ENCODE peak calls at places on chromosomes 4 and X, in nine cellular contexts. One of them, this sample, is unnamed. For H3K9me3, the result is how much of the 10 kb centered on the place peaks cover.

GRCh38 chrX:11629593-11630211 is 36.0 kb downstream of the ARHGAP6 start:
- DNase-seq in tibial artery: peak
- DNase-seq in endodermal cell: peak
- DNase-seq in heart left ventricle: peak
- DNase-seq in thoracic aorta: peak
- DNase-seq in CD4-positive, alpha-beta T cell: no peak
- DNase-seq in CD8-positive, alpha-beta memory T cell: no peak
- DNase-seq in upper lobe of left lung: no peak
- DNase-seq in GM23248: peak
- DNase-seq in this sample: no peak

GRCh38 chr4:25165916-25166315 is 5.7 kb upstream of the SEPSECS start:
- DNase-seq in tibial artery: no peak
- DNase-seq in upper lobe of left lung: no peak
- DNase-seq in CD4-positive, alpha-beta T cell: no peak
- DNase-seq in thoracic aorta: no peak
- DNase-seq in heart left ventricle: no peak
- DNase-seq in CD8-positive, alpha-beta memory T cell: no peak
- DNase-seq in GM23248: no peak
- DNase-seq in endodermal cell: no peak
- DNase-seq in this sample: no peak

GRCh38 chrX:110304371-110304770 is 13.5 kb downstream of the AMMECR1 start:
- DNase-seq in thoracic aorta: no peak
- DNase-seq in CD8-positive, alpha-beta memory T cell: no peak
- DNase-seq in GM23248: no peak
- DNase-seq in CD4-positive, alpha-beta T cell: no peak
- DNase-seq in upper lobe of left lung: no peak
- DNase-seq in endodermal cell: no peak
- DNase-seq in heart left ventricle: no peak
- DNase-seq in tibial artery: no peak
- DNase-seq in this sample: no peak

GRCh38 chr4:98688416-98689290 is 30.2 kb upstream of the TSPAN5 start:
- DNase-seq in upper lobe of left lung: no peak
- DNase-seq in CD4-positive, alpha-beta T cell: no peak
- DNase-seq in heart left ventricle: no peak
- DNase-seq in GM23248: peak
- DNase-seq in thoracic aorta: no peak
- DNase-seq in CD8-positive, alpha-beta memory T cell: no peak
- DNase-seq in tibial artery: no peak
- DNase-seq in endodermal cell: no peak
- DNase-seq in this sample: no peak

GRCh38 chr4:54658321-54659093 is 750 bp downstream of the KIT start:
- DNase-seq in thoracic aorta: no peak
- DNase-seq in GM23248: peak
- DNase-seq in tibial artery: peak
- DNase-seq in CD4-positive, alpha-beta T cell: no peak
- DNase-seq in heart left ventricle: peak
- DNase-seq in upper lobe of left lung: peak
- DNase-seq in endodermal cell: peak
- DNase-seq in CD8-positive, alpha-beta memory T cell: peak
- DNase-seq in this sample: no peak

GRCh38 chr4:113760852-113761681 is 471 bp downstream of the CAMK2D start:
- DNase-seq in CD8-positive, alpha-beta memory T cell: no peak
- DNase-seq in heart left ventricle: peak
- DNase-seq in thoracic aorta: peak
- DNase-seq in upper lobe of left lung: peak
- DNase-seq in endodermal cell: peak
- DNase-seq in GM23248: peak
- DNase-seq in tibial artery: peak
- DNase-seq in CD4-positive, alpha-beta T cell: peak
- DNase-seq in this sample: peak

GRCh38 chr4:153900426-153900825 is 111.5 kb upstream of the SFRP2 start:
- DNase-seq in thoracic aorta: no peak
- DNase-seq in upper lobe of left lung: no peak
- DNase-seq in CD8-positive, alpha-beta memory T cell: no peak
- DNase-seq in GM23248: no peak
- DNase-seq in CD4-positive, alpha-beta T cell: no peak
- DNase-seq in heart left ventricle: no peak
- DNase-seq in endodermal cell: no peak
- DNase-seq in tibial artery: no peak
- DNase-seq in this sample: no peak

GRCh38 chrX:46967547-46967946 is 55.3 kb downstream of the JADE3 start:
- DNase-seq in CD4-positive, alpha-beta T cell: no peak
- DNase-seq in thoracic aorta: no peak
- DNase-seq in tibial artery: no peak
- DNase-seq in upper lobe of left lung: no peak
- DNase-seq in heart left ventricle: no peak
- DNase-seq in endodermal cell: no peak
- DNase-seq in CD8-positive, alpha-beta memory T cell: no peak
- DNase-seq in GM23248: peak
- DNase-seq in this sample: no peak

GRCh38 chr4:41379230-41379629 is 122.5 kb downstream of the UCHL1 start:
- DNase-seq in GM23248: no peak
- DNase-seq in heart left ventricle: no peak
- DNase-seq in CD8-positive, alpha-beta memory T cell: no peak
- DNase-seq in CD4-positive, alpha-beta T cell: no peak
- DNase-seq in thoracic aorta: no peak
- DNase-seq in endodermal cell: no peak
- DNase-seq in tibial artery: no peak
- DNase-seq in upper lobe of left lung: no peak
- DNase-seq in this sample: no peak

GRCh38 chr4:169446824-169447223 is 165.6 kb downstream of the NEK1 start:
- DNase-seq in tibial artery: no peak
- DNase-seq in GM23248: no peak
- DNase-seq in CD8-positive, alpha-beta memory T cell: no peak
- DNase-seq in thoracic aorta: no peak
- DNase-seq in heart left ventricle: no peak
- DNase-seq in CD4-positive, alpha-beta T cell: no peak
- DNase-seq in upper lobe of left lung: no peak
- DNase-seq in endodermal cell: no peak
- DNase-seq in this sample: no peak
- H3K9me3 ChIP-seq in tibial artery: under half
- H3K9me3 ChIP-seq in GM23248: under half
- H3K9me3 ChIP-seq in CD8-positive, alpha-beta memory T cell: under half
- H3K9me3 ChIP-seq in thoracic aorta: under half
- H3K9me3 ChIP-seq in heart left ventricle: under half
- H3K9me3 ChIP-seq in CD4-positive, alpha-beta T cell: under half
- H3K9me3 ChIP-seq in upper lobe of left lung: under half
- H3K9me3 ChIP-seq in endodermal cell: half or more
- H3K9me3 ChIP-seq in this sample: under half

DNA sequence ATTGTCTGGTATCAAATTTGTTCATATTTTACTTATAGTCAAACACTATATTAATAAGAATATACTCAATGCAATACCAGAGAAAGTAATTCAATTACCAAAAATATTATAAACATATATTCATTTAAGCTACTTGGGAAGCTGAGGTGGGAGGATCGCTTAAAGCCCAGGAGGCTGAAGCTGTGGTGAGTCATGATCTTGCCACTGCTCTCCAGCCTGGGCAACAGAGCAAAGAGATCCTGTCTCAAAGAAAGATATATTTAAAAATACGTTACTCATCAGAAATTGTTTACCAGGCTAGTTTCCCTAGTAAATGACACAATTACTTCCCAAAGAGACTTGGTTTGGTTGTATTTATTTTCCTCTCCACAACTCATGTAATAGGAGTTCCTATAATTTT is 433.6 kb downstream of the GASK1B start:
- DNase-seq in tibial artery: no peak
- DNase-seq in CD8-positive, alpha-beta memory T cell: no peak
- DNase-seq in endodermal cell: no peak
- DNase-seq in GM23248: peak
- DNase-seq in heart left ventricle: no peak
- DNase-seq in CD4-positive, alpha-beta T cell: no peak
- DNase-seq in upper lobe of left lung: no peak
- DNase-seq in thoracic aorta: no peak
- DNase-seq in this sample: no peak
- H3K9me3 ChIP-seq in tibial artery: under half
- H3K9me3 ChIP-seq in CD8-positive, alpha-beta memory T cell: under half
- H3K9me3 ChIP-seq in endodermal cell: under half
- H3K9me3 ChIP-seq in GM23248: under half
- H3K9me3 ChIP-seq in heart left ventricle: under half
- H3K9me3 ChIP-seq in CD4-positive, alpha-beta T cell: under half
- H3K9me3 ChIP-seq in upper lobe of left lung: under half
- H3K9me3 ChIP-seq in thoracic aorta: under half
- H3K9me3 ChIP-seq in this sample: under half

DNA sequence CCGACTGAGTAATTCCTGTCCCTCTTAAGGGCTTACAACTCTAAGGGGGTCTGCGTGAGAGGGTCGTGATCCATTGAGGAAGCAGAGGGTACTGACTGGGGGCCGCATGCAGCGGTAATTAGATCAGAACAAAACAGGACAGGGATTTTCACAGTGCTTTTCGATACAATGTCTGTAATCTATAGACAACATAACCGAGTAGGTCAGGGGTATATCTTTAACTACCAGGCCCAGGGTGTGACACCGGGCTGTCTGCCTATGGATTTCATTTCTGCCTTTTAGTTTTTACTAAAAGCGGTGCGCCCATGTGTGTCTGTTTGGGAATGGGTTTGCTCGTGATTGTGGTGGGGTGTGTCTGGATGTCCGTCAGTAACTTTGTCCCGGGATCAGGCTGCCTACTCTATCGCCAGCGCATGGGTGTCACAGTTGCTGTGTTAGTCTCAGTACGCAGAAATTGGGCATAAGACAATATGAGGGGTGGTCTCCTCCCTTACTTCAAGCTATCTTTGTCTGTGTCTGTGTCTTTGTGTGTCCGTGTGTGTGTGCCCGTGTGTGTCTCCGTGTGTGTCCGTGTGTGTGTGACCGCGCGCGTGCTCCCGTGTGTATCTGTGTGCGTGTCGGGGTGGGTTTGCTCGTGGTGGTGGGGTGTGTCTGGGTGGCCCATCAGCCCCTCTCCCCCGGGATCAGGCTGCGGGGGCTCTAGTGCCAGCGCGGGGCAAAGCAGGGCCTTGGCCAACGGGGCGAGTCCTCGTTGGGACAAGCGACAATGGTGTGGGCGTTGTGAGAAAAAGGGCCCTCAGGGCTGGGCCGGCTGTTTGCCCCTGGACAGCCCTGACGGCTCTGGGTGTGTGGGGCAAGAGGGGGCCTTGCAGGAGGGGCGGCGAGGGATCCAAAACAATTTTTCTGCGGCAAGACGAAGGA is 10.4 kb downstream of the FRG2 start:
- DNase-seq in tibial artery: no peak
- DNase-seq in thoracic aorta: no peak
- DNase-seq in endodermal cell: no peak
- DNase-seq in CD8-positive, alpha-beta memory T cell: no peak
- DNase-seq in CD4-positive, alpha-beta T cell: no peak
- DNase-seq in upper lobe of left lung: no peak
- DNase-seq in GM23248: no peak
- DNase-seq in heart left ventricle: no peak
- DNase-seq in this sample: no peak
- H3K9me3 ChIP-seq in tibial artery: under half
- H3K9me3 ChIP-seq in thoracic aorta: under half
- H3K9me3 ChIP-seq in endodermal cell: under half
- H3K9me3 ChIP-seq in CD8-positive, alpha-beta memory T cell: under half
- H3K9me3 ChIP-seq in CD4-positive, alpha-beta T cell: under half
- H3K9me3 ChIP-seq in upper lobe of left lung: under half
- H3K9me3 ChIP-seq in GM23248: under half
- H3K9me3 ChIP-seq in heart left ventricle: under half
- H3K9me3 ChIP-seq in this sample: under half

GRCh38 chr4:71867598-71867997 is 83.7 kb upstream of the GC start:
- DNase-seq in thoracic aorta: no peak
- DNase-seq in endodermal cell: no peak
- DNase-seq in heart left ventricle: no peak
- DNase-seq in tibial artery: no peak
- DNase-seq in upper lobe of left lung: no peak
- DNase-seq in GM23248: no peak
- DNase-seq in CD4-positive, alpha-beta T cell: no peak
- DNase-seq in CD8-positive, alpha-beta memory T cell: no peak
- DNase-seq in this sample: no peak

GRCh38 chr4:71862315-71862714 is 78.4 kb upstream of the GC start:
- DNase-seq in GM23248: no peak
- DNase-seq in endodermal cell: no peak
- DNase-seq in CD8-positive, alpha-beta memory T cell: no peak
- DNase-seq in CD4-positive, alpha-beta T cell: no peak
- DNase-seq in tibial artery: no peak
- DNase-seq in upper lobe of left lung: no peak
- DNase-seq in thoracic aorta: no peak
- DNase-seq in heart left ventricle: no peak
- DNase-seq in this sample: no peak

GRCh38 chr4:71863457-71863856 is 79.6 kb upstream of the GC start:
- DNase-seq in heart left ventricle: no peak
- DNase-seq in CD4-positive, alpha-beta T cell: no peak
- DNase-seq in GM23248: no peak
- DNase-seq in CD8-positive, alpha-beta memory T cell: no peak
- DNase-seq in tibial artery: no peak
- DNase-seq in upper lobe of left lung: no peak
- DNase-seq in endodermal cell: no peak
- DNase-seq in thoracic aorta: no peak
- DNase-seq in this sample: no peak

GRCh38 chr4:71866212-71866885 is 82.5 kb upstream of the GC start:
- DNase-seq in upper lobe of left lung: no peak
- DNase-seq in GM23248: no peak
- DNase-seq in heart left ventricle: no peak
- DNase-seq in thoracic aorta: no peak
- DNase-seq in endodermal cell: no peak
- DNase-seq in tibial artery: no peak
- DNase-seq in CD8-positive, alpha-beta memory T cell: no peak
- DNase-seq in CD4-positive, alpha-beta T cell: no peak
- DNase-seq in this sample: no peak

GRCh38 chr4:71864380-71864779 is 80.5 kb upstream of the GC start:
- DNase-seq in thoracic aorta: no peak
- DNase-seq in CD4-positive, alpha-beta T cell: no peak
- DNase-seq in endodermal cell: no peak
- DNase-seq in tibial artery: no peak
- DNase-seq in GM23248: no peak
- DNase-seq in CD8-positive, alpha-beta memory T cell: no peak
- DNase-seq in heart left ventricle: no peak
- DNase-seq in upper lobe of left lung: no peak
- DNase-seq in this sample: no peak
- H3K9me3 ChIP-seq in thoracic aorta: under half
- H3K9me3 ChIP-seq in CD4-positive, alpha-beta T cell: under half
- H3K9me3 ChIP-seq in endodermal cell: half or more
- H3K9me3 ChIP-seq in tibial artery: under half
- H3K9me3 ChIP-seq in GM23248: under half
- H3K9me3 ChIP-seq in CD8-positive, alpha-beta memory T cell: under half
- H3K9me3 ChIP-seq in heart left ventricle: under half
- H3K9me3 ChIP-seq in upper lobe of left lung: under half
- H3K9me3 ChIP-seq in this sample: under half